ENCODE peak calls at places on chromosomes 1 and 21, in six cellular contexts. O is HFFc6; Y is H9; L is CD8-positive, alpha-beta T cell; B is bronchial epithelial cell; G is DND-41. V is an unnamed sample.

GRCh38 chr1:9699361-9699760 is 47.8 kb downstream of the PIK3CD start:
- DNase-seq in O (no peak), Y (no peak), L (no peak), B (peak), G (no peak), V (no peak)

GRCh38 chr1:206709322-206709721 is 24.6 kb downstream of the MAPKAPK2 start:
- DNase-seq in O (no peak), Y (no peak), L (no peak), B (peak), G (no peak), V (no peak)

GRCh38 chr1:110160701-110161100 is 10.4 kb downstream of the SLC6A17 start:
- DNase-seq in O (no peak), Y (no peak), L (no peak), B (no peak), G (no peak), V (no peak)

GRCh38 chr21:31184462-31184861 is 146.2 kb upstream of the KRTAP19-8 start:
- DNase-seq in O (no peak), Y (no peak), L (peak), B (no peak), G (peak), V (no peak)

GRCh38 chr1:111955755-111956154 is 33.7 kb downstream of the KCND3 start:
- DNase-seq in O (no peak), Y (no peak), L (no peak), B (peak), G (no peak), V (no peak)

GRCh38 chr1:58997060-58997411 is 213.2 kb upstream of the JUN start:
- DNase-seq in O (no peak), Y (no peak), L (no peak), B (no peak), G (no peak), V (no peak)

GRCh38 chr1:165639821-165640623 is 9.0 kb downstream of the MGST3 start:
- DNase-seq in O (peak), Y (no peak), L (no peak), B (no peak), G (no peak), V (no peak)

GRCh38 chr1:203858055-203858454 is 3.3 kb upstream of the SNRPE start:
- DNase-seq in O (peak), Y (no peak), L (no peak), B (peak), G (no peak), V (peak)

GRCh38 chr1:224881762-224882211 is 47.7 kb upstream of the DNAH14 start:
- DNase-seq in O (no peak), Y (no peak), L (no peak), B (no peak), G (no peak), V (no peak)

GRCh38 chr1:41683681-41684500 is 199.4 kb upstream of the EDN2 start:
- DNase-seq in O (no peak), Y (no peak), L (no peak), B (peak), G (peak), V (no peak)

GRCh38 chr1:157775101-157775870 is 1.6 kb downstream of the FCRL2 start:
- DNase-seq in O (no peak), Y (no peak), L (no peak), B (no peak), G (no peak), V (no peak)

GRCh38 chr1:162019006-162019405 is 4.7 kb downstream of the OLFML2B start:
- DNase-seq in O (peak), Y (no peak), L (no peak), B (peak), G (no peak), V (peak)

GRCh38 chr1:48047116-48047515 is 49.9 kb upstream of the TRABD2B start:
- DNase-seq in O (no peak), Y (no peak), L (no peak), B (no peak), G (no peak), V (no peak)

GRCh38 chr1:36625959-36626337 is 143.2 kb upstream of the CSF3R start:
- DNase-seq in O (no peak), Y (no peak), L (no peak), B (no peak), G (no peak), V (no peak)

GRCh38 chr1:53172751-53173498 is 23.7 kb upstream of the CPT2 start:
- DNase-seq in O (peak), Y (no peak), L (no peak), B (no peak), G (no peak), V (no peak)

GRCh38 chr1:220878223-220879081 is 791 bp upstream of the HLX start:
- DNase-seq in O (no peak), Y (no peak), L (no peak), B (no peak), G (no peak), V (no peak)

GRCh38 chr1:237972186-237972585 is 81.5 kb upstream of the ZP4 start:
- DNase-seq in O (no peak), Y (no peak), L (no peak), B (no peak), G (no peak), V (no peak)

GRCh38 chr1:15405106-15405850 is 4.4 kb upstream of the EFHD2 start:
- DNase-seq in O (no peak), Y (no peak), L (no peak), B (no peak), G (no peak), V (no peak)

GRCh38 chr1:17199267-17200044 is 5.5 kb upstream of the PADI1 start:
- DNase-seq in O (no peak), Y (no peak), L (no peak), B (no peak), G (no peak), V (no peak)

GRCh38 chr1:6988796-6989195 is 203.5 kb downstream of the CAMTA1 start:
- DNase-seq in O (no peak), Y (no peak), L (no peak), B (no peak), G (no peak), V (no peak)

GRCh38 chr1:81670286-81670685 is 130.4 kb upstream of the ADGRL2 start:
- DNase-seq in O (peak), Y (no peak), L (no peak), B (peak), G (no peak), V (peak)

GRCh38 chr1:48194801-48195200 is 27.7 kb upstream of the SLC5A9 start:
- DNase-seq in O (no peak), Y (no peak), L (no peak), B (peak), G (no peak), V (no peak)

GRCh38 chr1:229798558-229798957 is 172.5 kb downstream of the URB2 start:
- DNase-seq in O (no peak), Y (no peak), L (no peak), B (no peak), G (no peak), V (no peak)

GRCh38 chr1:40762144-40762923 is 21.3 kb upstream of the KCNQ4 start:
- DNase-seq in O (no peak), Y (no peak), L (no peak), B (no peak), G (no peak), V (no peak)

GRCh38 chr1:28370220-28371010 is 875 bp downstream of the PHACTR4 start:
- DNase-seq in O (peak), Y (no peak), L (peak), B (peak), G (peak), V (no peak)

GRCh38 chr1:206741142-206741701 is 29.4 kb upstream of the IL19 start:
- DNase-seq in O (no peak), Y (no peak), L (no peak), B (no peak), G (no peak), V (no peak)

GRCh38 chr1:32885691-32886011 is 640 bp upstream of the HPCA start:
- DNase-seq in O (no peak), Y (no peak), L (no peak), B (no peak), G (no peak), V (no peak)

GRCh38 chr1:15168479-15168878 is 14.9 kb downstream of the TMEM51 start:
- DNase-seq in O (peak), Y (no peak), L (no peak), B (peak), G (no peak), V (peak)

GRCh38 chr1:161367684-161368398 is at the start of gene CFAP126:
- DNase-seq in O (peak), Y (peak), L (peak), B (peak), G (no peak), V (no peak)

GRCh38 chr1:238341395-238341794 is 450.7 kb upstream of the ZP4 start:
- DNase-seq in O (no peak), Y (no peak), L (no peak), B (no peak), G (no peak), V (no peak)

GRCh38 chr1:155105604-155106011 is 22.1 kb upstream of the EFNA1 start:
- DNase-seq in O (no peak), Y (no peak), L (no peak), B (no peak), G (no peak), V (no peak)

GRCh38 chr21:43686811-43687565 is 27.6 kb downstream of the RRP1B start:
- DNase-seq in O (no peak), Y (no peak), L (no peak), B (no peak), G (no peak), V (no peak)

GRCh38 chr1:21385022-21385421 is 54.9 kb upstream of the NBPF3 start:
- DNase-seq in O (no peak), Y (no peak), L (no peak), B (no peak), G (no peak), V (no peak)

GRCh38 chr1:21381354-21381753 is 58.6 kb upstream of the NBPF3 start:
- DNase-seq in O (no peak), Y (no peak), L (no peak), B (no peak), G (no peak), V (no peak)

GRCh38 chr1:21384620-21385019 is 55.3 kb upstream of the NBPF3 start:
- DNase-seq in O (no peak), Y (no peak), L (no peak), B (peak), G (no peak), V (no peak)

GRCh38 chr1:21379571-21379970 is 60.4 kb upstream of the NBPF3 start:
- DNase-seq in O (no peak), Y (no peak), L (no peak), B (no peak), G (no peak), V (no peak)

GRCh38 chr1:21383785-21384401 is 56.0 kb upstream of the NBPF3 start:
- DNase-seq in O (no peak), Y (no peak), L (no peak), B (no peak), G (no peak), V (no peak)
- TF ChIP-seq CTCF in O (no peak), Y (no peak), L (no peak), B (no peak), G (no peak), V (no peak)

DNA sequence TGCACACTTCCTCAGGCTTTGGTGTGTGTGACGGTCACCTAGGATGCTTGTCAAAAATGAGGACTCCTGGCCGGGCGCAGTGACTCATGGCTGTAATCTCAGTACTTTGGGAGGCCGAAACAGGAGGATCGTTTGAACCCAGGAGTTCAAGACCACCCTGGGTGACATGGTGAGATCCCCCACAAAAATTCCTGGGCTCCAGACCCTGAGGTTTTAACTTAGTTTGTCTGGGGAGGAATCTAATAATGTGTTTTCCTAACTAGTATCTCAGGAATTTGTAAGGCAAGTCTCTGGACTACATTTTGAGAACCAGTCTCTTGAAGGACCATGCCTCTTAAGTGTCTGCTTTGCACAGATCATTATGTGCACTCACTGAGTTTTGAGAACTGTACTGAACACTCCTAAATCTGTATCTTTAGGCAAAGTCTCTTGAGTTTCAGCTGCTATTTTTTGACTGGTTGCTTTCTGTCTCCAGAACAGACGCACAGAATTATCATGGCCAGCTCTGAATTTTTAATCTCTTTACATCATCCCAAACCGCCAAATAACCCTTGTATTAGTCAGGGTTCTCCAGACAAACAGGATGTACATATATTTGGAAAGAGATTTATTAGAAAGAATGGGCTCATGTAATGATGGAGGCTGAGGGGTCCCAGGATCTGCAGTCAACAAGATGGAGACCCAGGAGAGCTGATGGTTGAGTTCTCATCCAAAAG is 45.5 kb upstream of the VANGL1 start:
- DNase-seq in O (peak), Y (no peak), L (no peak), B (peak), G (no peak), V (no peak)
- TF ChIP-seq CTCF in O (peak), Y (no peak), L (no peak), B (no peak), G (no peak), V (no peak)

GRCh38 chr1:2867861-2868260 is 66.4 kb upstream of the TTC34 start:
- DNase-seq in O (no peak), Y (no peak), L (no peak), B (no peak), G (no peak), V (no peak)
- TF ChIP-seq CTCF in O (no peak), Y (no peak), L (no peak), B (no peak), G (no peak), V (no peak)

GRCh38 chr1:234214129-234214910 is 158.9 kb upstream of the COA6 start:
- DNase-seq in O (no peak), Y (peak), L (no peak), B (peak), G (peak), V (no peak)
- TF ChIP-seq CTCF in O (no peak), Y (no peak), L (no peak), B (no peak), G (peak), V (no peak)

GRCh38 chr1:25809929-25810328 is 9.8 kb upstream of the MTFR1L start:
- DNase-seq in O (no peak), Y (no peak), L (no peak), B (no peak), G (no peak), V (no peak)
- TF ChIP-seq CTCF in O (no peak), Y (no peak), L (no peak), B (no peak), G (no peak), V (no peak)

DNA sequence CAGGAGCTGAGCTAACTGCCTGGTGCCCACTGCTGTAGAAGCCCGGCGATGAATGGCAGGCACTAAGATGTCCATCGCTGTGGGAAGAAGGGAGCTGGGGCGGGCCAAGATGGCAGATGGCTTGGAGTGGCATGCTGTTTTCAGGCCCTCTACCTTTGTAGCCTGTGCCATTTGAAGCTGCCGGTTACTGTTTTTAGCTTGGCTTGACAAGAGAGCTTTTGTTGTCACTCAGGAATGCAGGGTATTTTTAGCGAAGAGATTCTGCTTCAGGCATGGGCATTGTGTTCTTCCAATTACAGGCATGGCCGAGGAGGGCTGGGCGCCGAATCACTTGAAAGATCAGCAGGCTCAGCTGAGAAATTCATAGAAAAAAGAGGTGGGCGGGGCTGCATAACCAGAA is 348.7 kb downstream of the RPS6KC1 start:
- DNase-seq in O (no peak), Y (no peak), L (no peak), B (no peak), G (no peak), V (no peak)
- TF ChIP-seq CTCF in O (no peak), Y (no peak), L (no peak), B (no peak), G (no peak), V (no peak)